ENCODE peak calls at places on chromosomes 11 and 22, in seven cellular contexts. One of them, this sample, is unnamed.

GRCh38 chr11:72738199-72739141 is 13.7 kb downstream of the ARAP1 start:
- DNase-seq in psoas muscle: peak; percentile 63
- DNase-seq in progenitor cell of endocrine pancreas: no peak
- DNase-seq in astrocyte: no peak
- DNase-seq in mesothelial cell of epicardium: no peak
- DNase-seq in epithelial cell of esophagus: peak; percentile 58
- DNase-seq in CD8-positive, alpha-beta T cell: no peak
- DNase-seq in this sample: no peak

GRCh38 chr22:47622541-47622940 is 860.1 kb downstream of the TBC1D22A start:
- DNase-seq in mesothelial cell of epicardium: no peak
- DNase-seq in psoas muscle: no peak
- DNase-seq in astrocyte: no peak
- DNase-seq in epithelial cell of esophagus: no peak
- DNase-seq in progenitor cell of endocrine pancreas: no peak
- DNase-seq in CD8-positive, alpha-beta T cell: no peak
- DNase-seq in this sample: peak; percentile 37

GRCh38 chr11:75376175-75376574 is 23.1 kb upstream of the RPS3 start:
- DNase-seq in mesothelial cell of epicardium: no peak
- DNase-seq in CD8-positive, alpha-beta T cell: no peak
- DNase-seq in progenitor cell of endocrine pancreas: no peak
- DNase-seq in epithelial cell of esophagus: no peak
- DNase-seq in psoas muscle: no peak
- DNase-seq in astrocyte: no peak
- DNase-seq in this sample: no peak

GRCh38 chr11:107651672-107652071 is 60.2 kb downstream of the SLN start:
- DNase-seq in progenitor cell of endocrine pancreas: no peak
- DNase-seq in epithelial cell of esophagus: no peak
- DNase-seq in CD8-positive, alpha-beta T cell: no peak
- DNase-seq in astrocyte: peak; percentile 12
- DNase-seq in mesothelial cell of epicardium: no peak
- DNase-seq in psoas muscle: no peak
- DNase-seq in this sample: no peak

GRCh38 chr11:102599642-102600261 is 25.4 kb downstream of the MMP20 start:
- DNase-seq in epithelial cell of esophagus: peak; percentile 95
- DNase-seq in CD8-positive, alpha-beta T cell: no peak
- DNase-seq in psoas muscle: no peak
- DNase-seq in astrocyte: peak; percentile 95
- DNase-seq in mesothelial cell of epicardium: no peak
- DNase-seq in progenitor cell of endocrine pancreas: no peak
- DNase-seq in this sample: no peak

GRCh38 chr11:112931686-112932085 is 29.5 kb upstream of the NCAM1 start:
- DNase-seq in progenitor cell of endocrine pancreas: no peak
- DNase-seq in psoas muscle: no peak
- DNase-seq in CD8-positive, alpha-beta T cell: no peak
- DNase-seq in astrocyte: no peak
- DNase-seq in mesothelial cell of epicardium: no peak
- DNase-seq in epithelial cell of esophagus: no peak
- DNase-seq in this sample: no peak

GRCh38 chr22:35452351-35452781 is 52.4 kb downstream of the MCM5 start:
- DNase-seq in mesothelial cell of epicardium: no peak
- DNase-seq in progenitor cell of endocrine pancreas: no peak
- DNase-seq in astrocyte: no peak
- DNase-seq in epithelial cell of esophagus: peak; percentile 26
- DNase-seq in CD8-positive, alpha-beta T cell: no peak
- DNase-seq in psoas muscle: no peak
- DNase-seq in this sample: no peak

GRCh38 chr11:77073328-77074001 is 6.7 kb downstream of the CAPN5 start:
- DNase-seq in progenitor cell of endocrine pancreas: no peak
- DNase-seq in mesothelial cell of epicardium: peak; percentile 56
- DNase-seq in psoas muscle: peak; percentile 90
- DNase-seq in astrocyte: peak; percentile 87
- DNase-seq in CD8-positive, alpha-beta T cell: peak; percentile 39
- DNase-seq in epithelial cell of esophagus: peak; percentile 58
- DNase-seq in this sample: peak; percentile 59

GRCh38 chr22:19769393-19769715 is 8.8 kb downstream of the TBX1 start:
- DNase-seq in astrocyte: no peak
- DNase-seq in mesothelial cell of epicardium: no peak
- DNase-seq in CD8-positive, alpha-beta T cell: no peak
- DNase-seq in progenitor cell of endocrine pancreas: no peak
- DNase-seq in psoas muscle: peak; percentile 35
- DNase-seq in epithelial cell of esophagus: no peak
- DNase-seq in this sample: no peak

GRCh38 chr11:115238086-115238485 is 266.1 kb downstream of the CADM1 start:
- DNase-seq in mesothelial cell of epicardium: no peak
- DNase-seq in epithelial cell of esophagus: no peak
- DNase-seq in CD8-positive, alpha-beta T cell: no peak
- DNase-seq in psoas muscle: no peak
- DNase-seq in astrocyte: no peak
- DNase-seq in progenitor cell of endocrine pancreas: no peak
- DNase-seq in this sample: no peak

GRCh38 chr11:66136752-66137123 is 66.7 kb downstream of the PACS1 start:
- DNase-seq in mesothelial cell of epicardium: no peak
- DNase-seq in progenitor cell of endocrine pancreas: no peak
- DNase-seq in CD8-positive, alpha-beta T cell: no peak
- DNase-seq in astrocyte: peak; percentile 54
- DNase-seq in epithelial cell of esophagus: peak; percentile 63
- DNase-seq in psoas muscle: no peak
- DNase-seq in this sample: no peak

GRCh38 chr22:47608421-47608820 is 846.0 kb downstream of the TBC1D22A start:
- DNase-seq in epithelial cell of esophagus: no peak
- DNase-seq in psoas muscle: peak; percentile 1
- DNase-seq in astrocyte: no peak
- DNase-seq in mesothelial cell of epicardium: no peak
- DNase-seq in CD8-positive, alpha-beta T cell: no peak
- DNase-seq in progenitor cell of endocrine pancreas: no peak
- DNase-seq in this sample: no peak

GRCh38 chr11:1531961-1532586 is 40.0 kb downstream of the DUSP8 start:
- DNase-seq in mesothelial cell of epicardium: no peak
- DNase-seq in epithelial cell of esophagus: peak; percentile 85
- DNase-seq in CD8-positive, alpha-beta T cell: no peak
- DNase-seq in progenitor cell of endocrine pancreas: no peak
- DNase-seq in psoas muscle: peak; percentile 91
- DNase-seq in astrocyte: peak; percentile 73
- DNase-seq in this sample: no peak

GRCh38 chr11:27339940-27340339 is 23.1 kb downstream of the CCDC34 start:
- DNase-seq in CD8-positive, alpha-beta T cell: no peak
- DNase-seq in progenitor cell of endocrine pancreas: no peak
- DNase-seq in epithelial cell of esophagus: no peak
- DNase-seq in mesothelial cell of epicardium: no peak
- DNase-seq in psoas muscle: no peak
- DNase-seq in astrocyte: no peak
- DNase-seq in this sample: no peak

GRCh38 chr11:71385091-71385490 is 63.1 kb downstream of the DHCR7 start:
- DNase-seq in CD8-positive, alpha-beta T cell: no peak
- DNase-seq in psoas muscle: no peak
- DNase-seq in epithelial cell of esophagus: no peak
- DNase-seq in astrocyte: no peak
- DNase-seq in progenitor cell of endocrine pancreas: no peak
- DNase-seq in mesothelial cell of epicardium: no peak
- DNase-seq in this sample: no peak

GRCh38 chr22:39997939-39998726 is 3.4 kb downstream of the FAM83F start:
- DNase-seq in epithelial cell of esophagus: peak; percentile 80
- DNase-seq in mesothelial cell of epicardium: no peak
- DNase-seq in psoas muscle: no peak
- DNase-seq in CD8-positive, alpha-beta T cell: no peak
- DNase-seq in progenitor cell of endocrine pancreas: no peak
- DNase-seq in astrocyte: peak; percentile 22
- DNase-seq in this sample: no peak

GRCh38 chr11:70519117-70519516 is 120.8 kb downstream of the CTTN start:
- DNase-seq in astrocyte: no peak
- DNase-seq in progenitor cell of endocrine pancreas: no peak
- DNase-seq in epithelial cell of esophagus: no peak
- DNase-seq in mesothelial cell of epicardium: no peak
- DNase-seq in CD8-positive, alpha-beta T cell: no peak
- DNase-seq in psoas muscle: no peak
- DNase-seq in this sample: no peak

GRCh38 chr22:10961043-10961860 is 4566.7 kb upstream of the OR11H1 start:
- DNase-seq in CD8-positive, alpha-beta T cell: no peak
- DNase-seq in mesothelial cell of epicardium: no peak
- DNase-seq in astrocyte: no peak
- DNase-seq in epithelial cell of esophagus: no peak
- DNase-seq in psoas muscle: peak; percentile 54
- DNase-seq in progenitor cell of endocrine pancreas: no peak
- DNase-seq in this sample: no peak

GRCh38 chr22:44309647-44310046 is 3.1 kb downstream of the SHISAL1 start:
- DNase-seq in astrocyte: no peak
- DNase-seq in psoas muscle: no peak
- DNase-seq in progenitor cell of endocrine pancreas: no peak
- DNase-seq in mesothelial cell of epicardium: no peak
- DNase-seq in epithelial cell of esophagus: no peak
- DNase-seq in CD8-positive, alpha-beta T cell: no peak
- DNase-seq in this sample: no peak

GRCh38 chr11:127392575-127392974 is 392.0 kb upstream of the KIRREL3 start:
- DNase-seq in astrocyte: no peak
- DNase-seq in epithelial cell of esophagus: no peak
- DNase-seq in progenitor cell of endocrine pancreas: no peak
- DNase-seq in psoas muscle: no peak
- DNase-seq in mesothelial cell of epicardium: no peak
- DNase-seq in CD8-positive, alpha-beta T cell: no peak
- DNase-seq in this sample: no peak

GRCh38 chr11:130434521-130435223 is 6.3 kb upstream of the ADAMTS8 start:
- DNase-seq in psoas muscle: peak; percentile 83
- DNase-seq in mesothelial cell of epicardium: peak; percentile 81
- DNase-seq in epithelial cell of esophagus: peak; percentile 84
- DNase-seq in CD8-positive, alpha-beta T cell: peak; percentile 78
- DNase-seq in progenitor cell of endocrine pancreas: peak; percentile 55
- DNase-seq in astrocyte: peak; percentile 60
- DNase-seq in this sample: peak; percentile 79

GRCh38 chr11:56841210-56841810 is 92.8 kb upstream of the OR9G4 start:
- DNase-seq in mesothelial cell of epicardium: peak; percentile 64
- DNase-seq in astrocyte: peak; percentile 36
- DNase-seq in CD8-positive, alpha-beta T cell: no peak
- DNase-seq in psoas muscle: peak; percentile 38
- DNase-seq in epithelial cell of esophagus: peak; percentile 79
- DNase-seq in progenitor cell of endocrine pancreas: peak; percentile 29
- DNase-seq in this sample: no peak

GRCh38 chr22:46674906-46675305 is 54.7 kb downstream of the GRAMD4 start:
- DNase-seq in astrocyte: no peak
- DNase-seq in progenitor cell of endocrine pancreas: no peak
- DNase-seq in mesothelial cell of epicardium: no peak
- DNase-seq in CD8-positive, alpha-beta T cell: no peak
- DNase-seq in psoas muscle: no peak
- DNase-seq in epithelial cell of esophagus: no peak
- DNase-seq in this sample: no peak

GRCh38 chr22:46813816-46814597 is 51.6 kb downstream of the TBC1D22A start:
- DNase-seq in mesothelial cell of epicardium: no peak
- DNase-seq in psoas muscle: no peak
- DNase-seq in epithelial cell of esophagus: peak; percentile 41
- DNase-seq in astrocyte: peak; percentile 81
- DNase-seq in progenitor cell of endocrine pancreas: no peak
- DNase-seq in CD8-positive, alpha-beta T cell: no peak
- DNase-seq in this sample: peak; percentile 39

GRCh38 chr11:35590412-35590811 is 27.8 kb upstream of the FJX1 start:
- DNase-seq in mesothelial cell of epicardium: no peak
- DNase-seq in progenitor cell of endocrine pancreas: no peak
- DNase-seq in psoas muscle: no peak
- DNase-seq in astrocyte: no peak
- DNase-seq in epithelial cell of esophagus: no peak
- DNase-seq in CD8-positive, alpha-beta T cell: no peak
- DNase-seq in this sample: no peak

GRCh38 chr11:119624102-119624615 is 104.8 kb downstream of the NECTIN1 start:
- DNase-seq in mesothelial cell of epicardium: no peak
- DNase-seq in epithelial cell of esophagus: no peak
- DNase-seq in psoas muscle: peak; percentile 48
- DNase-seq in astrocyte: no peak
- DNase-seq in progenitor cell of endocrine pancreas: no peak
- DNase-seq in CD8-positive, alpha-beta T cell: no peak
- DNase-seq in this sample: no peak
- TF ChIP-seq CTCF in mesothelial cell of epicardium: peak; percentile 64
- TF ChIP-seq CTCF in epithelial cell of esophagus: peak; percentile 36
- TF ChIP-seq CTCF in psoas muscle: peak; percentile 45
- TF ChIP-seq CTCF in astrocyte: no peak
- TF ChIP-seq CTCF in progenitor cell of endocrine pancreas: peak; percentile 66
- TF ChIP-seq CTCF in CD8-positive, alpha-beta T cell: peak; percentile 66
- TF ChIP-seq CTCF in this sample: peak; percentile 81

GRCh38 chr11:111067994-111068393 is 177.5 kb upstream of the POU2AF2 start:
- DNase-seq in psoas muscle: no peak
- DNase-seq in astrocyte: no peak
- DNase-seq in epithelial cell of esophagus: no peak
- DNase-seq in mesothelial cell of epicardium: no peak
- DNase-seq in CD8-positive, alpha-beta T cell: no peak
- DNase-seq in progenitor cell of endocrine pancreas: no peak
- DNase-seq in this sample: no peak

GRCh38 chr11:111064118-111064517 is 181.4 kb upstream of the POU2AF2 start:
- DNase-seq in mesothelial cell of epicardium: no peak
- DNase-seq in psoas muscle: no peak
- DNase-seq in astrocyte: peak; percentile 86
- DNase-seq in progenitor cell of endocrine pancreas: no peak
- DNase-seq in CD8-positive, alpha-beta T cell: no peak
- DNase-seq in epithelial cell of esophagus: no peak
- DNase-seq in this sample: no peak

GRCh38 chr11:111066861-111067260 is 178.7 kb upstream of the POU2AF2 start:
- DNase-seq in progenitor cell of endocrine pancreas: no peak
- DNase-seq in epithelial cell of esophagus: no peak
- DNase-seq in psoas muscle: no peak
- DNase-seq in astrocyte: peak; percentile 23
- DNase-seq in mesothelial cell of epicardium: no peak
- DNase-seq in CD8-positive, alpha-beta T cell: no peak
- DNase-seq in this sample: no peak

GRCh38 chr11:111063711-111064110 is 181.8 kb upstream of the POU2AF2 start:
- DNase-seq in CD8-positive, alpha-beta T cell: no peak
- DNase-seq in psoas muscle: no peak
- DNase-seq in astrocyte: peak; percentile 40
- DNase-seq in mesothelial cell of epicardium: no peak
- DNase-seq in progenitor cell of endocrine pancreas: no peak
- DNase-seq in epithelial cell of esophagus: peak; percentile 47
- DNase-seq in this sample: no peak

DNA sequence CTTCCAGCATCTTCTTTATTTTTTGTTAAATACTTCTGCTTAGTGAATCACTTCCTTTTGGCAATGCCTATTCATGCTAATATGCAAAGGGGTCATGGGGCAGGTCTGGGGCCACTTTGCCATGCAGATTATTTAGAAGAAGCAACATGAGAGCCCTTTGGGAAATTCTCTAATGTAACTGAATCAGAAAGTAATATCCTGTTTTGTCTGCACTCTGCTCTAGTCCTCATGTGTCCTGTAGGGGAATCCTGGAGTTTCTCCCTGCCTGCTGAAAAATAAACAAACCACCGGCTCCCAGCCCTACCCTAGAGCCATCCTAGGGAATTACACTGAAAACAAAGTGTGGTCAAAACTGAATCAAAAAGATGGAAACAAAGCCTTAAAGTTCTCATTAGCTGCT is 176.4 kb upstream of the POU2AF2 start:
- DNase-seq in astrocyte: peak; percentile 23
- DNase-seq in mesothelial cell of epicardium: no peak
- DNase-seq in progenitor cell of endocrine pancreas: no peak
- DNase-seq in psoas muscle: no peak
- DNase-seq in CD8-positive, alpha-beta T cell: no peak
- DNase-seq in epithelial cell of esophagus: peak; percentile 34
- DNase-seq in this sample: no peak
- TF ChIP-seq CTCF in astrocyte: peak; percentile 37
- TF ChIP-seq CTCF in mesothelial cell of epicardium: no peak
- TF ChIP-seq CTCF in progenitor cell of endocrine pancreas: no peak
- TF ChIP-seq CTCF in psoas muscle: no peak
- TF ChIP-seq CTCF in CD8-positive, alpha-beta T cell: no peak
- TF ChIP-seq CTCF in epithelial cell of esophagus: peak; percentile 27
- TF ChIP-seq CTCF in this sample: peak; percentile 61

GRCh38 chr11:128727811-128728431 is 34.0 kb downstream of the FLI1 start:
- DNase-seq in CD8-positive, alpha-beta T cell: no peak
- DNase-seq in astrocyte: no peak
- DNase-seq in epithelial cell of esophagus: no peak
- DNase-seq in psoas muscle: no peak
- DNase-seq in progenitor cell of endocrine pancreas: no peak
- DNase-seq in mesothelial cell of epicardium: no peak
- DNase-seq in this sample: no peak
- TF ChIP-seq CTCF in CD8-positive, alpha-beta T cell: no peak
- TF ChIP-seq CTCF in astrocyte: no peak
- TF ChIP-seq CTCF in epithelial cell of esophagus: no peak
- TF ChIP-seq CTCF in psoas muscle: no peak
- TF ChIP-seq CTCF in progenitor cell of endocrine pancreas: no peak
- TF ChIP-seq CTCF in mesothelial cell of epicardium: no peak
- TF ChIP-seq CTCF in this sample: no peak

GRCh38 chr11:12087075-12087775 is 23.2 kb upstream of the MICAL2 start:
- DNase-seq in epithelial cell of esophagus: peak; percentile 89
- DNase-seq in psoas muscle: no peak
- DNase-seq in astrocyte: peak; percentile 71
- DNase-seq in CD8-positive, alpha-beta T cell: peak; percentile 68
- DNase-seq in mesothelial cell of epicardium: no peak
- DNase-seq in progenitor cell of endocrine pancreas: no peak
- DNase-seq in this sample: no peak
- TF ChIP-seq CTCF in epithelial cell of esophagus: peak; percentile 56
- TF ChIP-seq CTCF in psoas muscle: peak; percentile 13
- TF ChIP-seq CTCF in astrocyte: peak; percentile 22
- TF ChIP-seq CTCF in CD8-positive, alpha-beta T cell: no peak
- TF ChIP-seq CTCF in mesothelial cell of epicardium: no peak
- TF ChIP-seq CTCF in progenitor cell of endocrine pancreas: no peak
- TF ChIP-seq CTCF in this sample: no peak